ENCODE peak calls at places on chromosomes 12 and 14, in five cellular contexts. S is lower leg skin, H is breast epithelium, U is Peyer's patch, R is A549. I is an unnamed sample.

GRCh38 chr14:71202881-71203280 is 295.6 kb downstream of the PCNX1 start:
- DNase-seq in H (no peak), S (no peak), R (no peak), U (no peak), I (no peak)

GRCh38 chr12:104938371-104938770 is 19.7 kb downstream of the SLC41A2 start:
- DNase-seq in S (no peak), R (no peak), U (no peak), H (no peak), I (no peak)

GRCh38 chr12:97711392-97711791 is 248.8 kb downstream of the RMST start:
- DNase-seq in R (no peak), S (no peak), H (no peak), U (no peak), I (no peak)

GRCh38 chr12:92073123-92073522 is 72.5 kb downstream of the BTG1 start:
- DNase-seq in R (no peak), H (no peak), S (no peak), U (no peak), I (no peak)

GRCh38 chr12:89949457-89950195 is 241.0 kb upstream of the ATP2B1 start:
- DNase-seq in S (no peak), R (peak; percentile 71), H (no peak), U (peak; percentile 49), I (no peak)

GRCh38 chr12:109308534-109309440 is at the start of gene FOXN4:
- DNase-seq in R (peak; percentile 43), H (no peak), U (no peak), S (peak; percentile 79), I (no peak)

GRCh38 chr14:93939304-93940229 is 12.4 kb downstream of the FAM181A start:
- DNase-seq in U (peak; percentile 90), R (peak; percentile 84), S (peak; percentile 95), H (peak; percentile 61), I (peak; percentile 73)

GRCh38 chr12:14937014-14937413 is 1.3 kb downstream of the ERP27 start:
- DNase-seq in U (no peak), H (no peak), R (no peak), S (no peak), I (no peak)

GRCh38 chr14:26636571-26636970 is 38.7 kb upstream of the NOVA1 start:
- DNase-seq in S (no peak), U (no peak), H (no peak), R (no peak), I (no peak)

GRCh38 chr12:132736378-132736777 is 25.3 kb downstream of the ANKLE2 start:
- DNase-seq in S (no peak), H (no peak), U (no peak), R (no peak), I (peak; percentile 32)

GRCh38 chr12:52543985-52544888 is 8.7 kb downstream of the KRT71 start:
- DNase-seq in U (no peak), H (no peak), S (no peak), R (peak; percentile 21), I (no peak)

GRCh38 chr12:57474430-57474829 is 5.2 kb downstream of the ARHGAP9 start:
- DNase-seq in S (no peak), H (no peak), R (no peak), U (no peak), I (no peak)

GRCh38 chr12:57473886-57474285 is 5.8 kb downstream of the ARHGAP9 start:
- DNase-seq in R (no peak), H (no peak), U (no peak), S (no peak), I (no peak)

GRCh38 chr12:57474862-57475261 is 4.8 kb downstream of the ARHGAP9 start:
- DNase-seq in R (no peak), U (no peak), S (no peak), H (no peak), I (no peak)

GRCh38 chr12:57472391-57472790 is 7.3 kb downstream of the ARHGAP9 start:
- DNase-seq in H (no peak), R (no peak), S (no peak), U (no peak), I (no peak)

GRCh38 chr12:57473392-57473791 is 6.3 kb downstream of the ARHGAP9 start:
- DNase-seq in R (no peak), U (no peak), H (no peak), S (no peak), I (no peak)
- TF ChIP-seq POLR2A in R (no peak), U (no peak), H (no peak), S (no peak), I (no peak)

GRCh38 chr14:49882826-49883694 is 9.8 kb upstream of the ARF6 start:
- DNase-seq in R (no peak), U (no peak), H (no peak), S (peak; percentile 67), I (no peak)

GRCh38 chr14:49879683-49880204 is 13.1 kb upstream of the ARF6 start:
- DNase-seq in R (peak; percentile 59), U (no peak), H (no peak), S (no peak), I (no peak)

GRCh38 chr14:49876563-49877127 is 16.2 kb upstream of the ARF6 start:
- DNase-seq in H (no peak), S (no peak), U (no peak), R (no peak), I (no peak)

GRCh38 chr14:49881296-49882006 is 11.4 kb upstream of the ARF6 start:
- DNase-seq in R (no peak), S (no peak), H (no peak), U (no peak), I (no peak)

DNA sequence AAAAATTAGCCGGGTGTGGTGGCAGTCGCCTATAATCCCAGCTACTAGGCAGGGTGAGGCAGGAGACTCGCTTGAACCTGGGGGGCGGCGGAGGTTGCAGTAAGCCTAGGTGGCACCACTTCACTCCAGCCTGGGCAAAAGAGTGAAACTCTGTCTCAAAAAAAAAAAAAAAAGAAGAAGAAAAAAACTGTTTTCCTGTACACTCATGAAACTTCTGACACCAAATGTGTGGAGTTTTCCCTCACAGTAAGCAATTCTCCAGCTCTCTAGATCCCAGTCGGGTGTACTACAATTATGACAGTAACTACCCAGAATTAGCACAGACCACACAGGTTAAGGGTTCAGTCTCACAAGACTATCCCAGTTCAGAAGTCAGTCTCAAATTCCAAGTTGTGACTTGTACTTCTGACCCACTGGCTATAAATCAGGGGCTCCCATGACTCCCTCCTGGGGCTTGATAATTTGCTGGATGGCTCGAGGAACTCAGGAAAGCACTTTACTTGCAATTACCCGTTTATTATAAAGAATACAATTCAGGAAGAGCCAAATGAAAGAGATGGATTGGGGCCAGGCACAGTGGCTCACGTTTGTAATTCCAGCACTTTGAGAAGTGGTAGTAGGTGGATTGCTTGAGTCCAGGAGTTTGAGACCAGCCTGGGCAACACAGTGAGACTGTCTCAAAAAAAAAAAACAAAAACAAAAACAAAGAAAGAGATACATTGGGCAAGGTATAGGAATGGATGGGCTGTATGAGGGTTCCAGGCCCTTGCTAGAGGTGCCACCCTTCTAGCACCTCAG is 12.4 kb upstream of the ARF6 start:
- DNase-seq in U (no peak), R (no peak), H (no peak), S (no peak), I (no peak)
- TF ChIP-seq POLR2A in U (no peak), R (no peak), H (no peak), S (no peak), I (no peak)

DNA sequence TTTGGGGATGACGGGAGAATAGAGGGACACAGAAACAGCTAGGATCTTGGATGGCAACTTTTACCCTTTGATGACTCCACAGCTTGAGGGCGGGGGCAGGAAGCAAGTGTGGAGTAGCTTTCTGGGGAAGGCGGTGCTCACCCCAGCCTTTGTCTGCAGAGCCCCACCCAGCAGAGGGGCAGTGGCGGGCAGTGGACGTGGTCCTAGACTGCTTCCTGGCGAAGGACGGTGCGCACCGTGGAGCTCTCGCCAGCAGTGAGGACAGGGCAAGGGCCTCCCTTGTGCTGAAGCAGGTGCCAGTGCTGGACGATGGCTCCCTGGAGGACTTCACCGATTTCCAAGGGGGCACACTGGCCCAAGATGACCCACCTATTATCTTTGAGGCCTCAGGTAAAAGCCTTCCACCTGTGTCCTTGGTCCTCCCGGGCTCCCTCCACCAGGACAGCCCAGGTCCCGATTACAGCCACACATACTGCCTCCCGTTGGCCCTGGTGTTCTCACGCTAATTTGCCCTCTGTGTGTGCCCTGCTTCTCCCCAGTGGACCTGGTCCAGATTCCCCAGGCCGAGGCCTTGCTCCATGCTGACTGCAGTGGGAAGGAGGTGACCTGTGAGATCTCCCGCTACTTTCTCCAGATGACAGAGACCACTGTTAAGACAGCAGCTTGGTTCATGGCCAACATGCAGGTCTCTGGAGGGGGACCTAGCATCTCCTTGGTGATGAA is 1.2 kb downstream of the TAPBPL start:
- DNase-seq in H (no peak), R (no peak), S (peak; percentile 86), U (peak; percentile 60), I (peak; percentile 46)
- TF ChIP-seq POLR2A in H (no peak), R (no peak), S (no peak), U (peak; percentile 21), I (no peak)

DNA sequence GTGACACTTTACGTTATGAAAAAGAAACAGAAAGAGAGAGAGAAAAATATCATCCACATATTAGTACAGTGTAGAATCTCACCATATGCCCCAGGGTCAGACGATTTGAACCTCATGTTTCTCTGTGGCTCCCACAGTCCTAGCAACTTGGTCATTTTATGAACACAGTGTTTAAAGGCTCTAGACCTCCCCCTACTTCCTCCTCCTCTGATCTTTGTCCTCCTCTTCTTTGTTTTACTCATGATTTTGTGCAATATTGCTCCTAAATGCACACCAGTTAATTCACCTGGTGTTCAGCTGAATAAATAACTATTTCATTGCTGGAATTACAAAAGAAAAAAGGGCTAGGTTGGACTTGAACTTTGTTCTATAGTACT is 18.2 kb downstream of the GLT1D1 start:
- DNase-seq in R (no peak), S (no peak), H (no peak), U (no peak), I (no peak)
- TF ChIP-seq POLR2A in R (no peak), S (no peak), H (no peak), U (no peak), I (no peak)

DNA sequence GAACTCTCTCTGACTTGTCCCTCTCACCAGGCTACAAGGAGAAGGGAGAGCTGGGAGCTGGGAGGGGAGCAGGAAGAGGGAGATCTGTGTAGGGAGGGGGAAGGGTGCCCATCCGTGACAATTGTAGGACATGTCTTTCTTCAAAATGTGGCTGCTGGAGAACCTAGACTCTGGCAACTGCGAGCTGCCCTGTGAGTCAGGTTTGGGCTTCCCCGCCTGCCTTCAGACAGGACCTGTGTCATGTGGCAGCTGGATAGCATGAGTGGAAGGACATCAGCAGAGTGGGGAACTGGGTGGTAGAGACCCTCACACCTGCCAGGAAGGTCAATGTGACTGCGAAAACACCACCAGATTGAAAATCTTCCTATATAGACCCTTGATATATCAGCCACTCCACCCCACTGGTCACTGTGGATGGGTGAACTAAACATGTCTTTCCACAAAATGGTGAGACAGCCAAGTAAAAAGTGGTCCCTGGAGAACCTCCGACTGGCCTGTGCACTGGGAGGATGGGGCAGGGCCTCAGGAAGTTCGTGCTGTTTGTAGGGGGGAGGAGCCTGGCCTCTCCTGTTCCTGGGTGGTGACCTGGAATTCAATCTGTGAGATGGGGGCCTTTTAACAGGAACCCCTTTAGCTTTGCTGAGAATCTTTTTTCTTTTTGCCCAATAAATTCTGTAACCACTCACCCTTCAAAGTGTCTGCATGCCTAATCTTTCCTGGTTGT is 62.2 kb upstream of the CAPRIN2 start:
- DNase-seq in S (peak; percentile 58), H (no peak), R (no peak), U (no peak), I (no peak)
- TF ChIP-seq POLR2A in S (no peak), H (no peak), R (no peak), U (no peak), I (no peak)